ENCODE peak calls at places on chromosomes 11 and 22, in four cellular contexts. P is HepG2, A is H1, G is GM12878. W is an unnamed sample.

GRCh38 chr11:68297812-68298658 is 14.4 kb upstream of the LRP5 start:
- DNase-seq in P (peak), A (peak), G (no peak), W (peak)

GRCh38 chr11:121930004-121930965 is 185.7 kb downstream of the BLID start:
- DNase-seq in P (no peak), A (no peak), G (peak), W (no peak)

GRCh38 chr11:69199583-69200295 is 44.0 kb downstream of the SMIM38 start:
- DNase-seq in P (no peak), A (no peak), G (no peak), W (no peak)

GRCh38 chr22:48181168-48181955 is 1418.9 kb downstream of the TBC1D22A start:
- DNase-seq in P (no peak), A (no peak), G (no peak), W (no peak)

GRCh38 chr11:35109827-35110226 is 29.1 kb upstream of the CD44 start:
- DNase-seq in P (no peak), A (no peak), G (no peak), W (no peak)

GRCh38 chr22:47883757-47884156 is 1121.3 kb downstream of the TBC1D22A start:
- DNase-seq in P (no peak), A (no peak), G (no peak), W (no peak)

GRCh38 chr11:34825670-34826383 is 90.4 kb downstream of the APIP start:
- DNase-seq in P (peak), A (no peak), G (no peak), W (peak)

GRCh38 chr11:123753110-123753509 is 1.2 kb downstream of the OR6X1 start:
- DNase-seq in P (no peak), A (no peak), G (no peak), W (no peak)

GRCh38 chr11:125070699-125071254 is 7.7 kb downstream of the SLC37A2 start:
- DNase-seq in P (peak), A (no peak), G (peak), W (peak)

GRCh38 chr11:20493340-20493739 is 105.8 kb downstream of the PRMT3 start:
- DNase-seq in P (no peak), A (no peak), G (no peak), W (peak)

GRCh38 chr11:102050927-102051575 is 3.8 kb downstream of the CFAP300 start:
- DNase-seq in P (no peak), A (no peak), G (no peak), W (no peak)

GRCh38 chr22:24953294-24954113 is 988 bp downstream of the KIAA1671 start:
- DNase-seq in P (peak), A (no peak), G (no peak), W (no peak)

GRCh38 chr11:128653828-128654231 is 40.0 kb upstream of the FLI1 start:
- DNase-seq in P (no peak), A (no peak), G (no peak), W (no peak)

GRCh38 chr11:16923987-16924386 is 90.2 kb downstream of the PLEKHA7 start:
- DNase-seq in P (no peak), A (no peak), G (no peak), W (peak)

GRCh38 chr11:35792148-35792845 is 129.7 kb downstream of the TRIM44 start:
- DNase-seq in P (no peak), A (no peak), G (no peak), W (no peak)

GRCh38 chr11:119421941-119422504 is 949 bp downstream of the THY1 start:
- DNase-seq in P (no peak), A (no peak), G (no peak), W (no peak)

GRCh38 chr11:133681901-133682300 is 149.6 kb upstream of the OPCML start:
- DNase-seq in P (no peak), A (no peak), G (no peak), W (no peak)

GRCh38 chr22:27135582-27135981 is 478.2 kb downstream of the MIAT start:
- DNase-seq in P (peak), A (no peak), G (no peak), W (no peak)

GRCh38 chr22:27175444-27175843 is 518.1 kb downstream of the MIAT start:
- DNase-seq in P (no peak), A (no peak), G (no peak), W (no peak)

GRCh38 chr11:27158763-27159679 is 118.4 kb downstream of the BBOX1 start:
- DNase-seq in P (peak), A (peak), G (no peak), W (peak)

GRCh38 chr11:46686886-46687810 is 13.3 kb downstream of the ARHGAP1 start:
- DNase-seq in P (no peak), A (no peak), G (no peak), W (no peak)

GRCh38 chr11:123111465-123111864 is 49.5 kb upstream of the HSPA8 start:
- DNase-seq in P (peak), A (no peak), G (no peak), W (peak)

GRCh38 chr11:7906481-7906880 is 24.6 kb downstream of the OR10A6 start:
- DNase-seq in P (no peak), A (no peak), G (no peak), W (no peak)

GRCh38 chr11:74675761-74676160 is 55.5 kb downstream of the CHRDL2 start:
- DNase-seq in P (no peak), A (no peak), G (no peak), W (no peak)

GRCh38 chr11:74678041-74678440 is 53.2 kb downstream of the CHRDL2 start:
- DNase-seq in P (no peak), A (no peak), G (no peak), W (no peak)

GRCh38 chr11:74677131-74677530 is 54.1 kb downstream of the CHRDL2 start:
- DNase-seq in P (no peak), A (no peak), G (no peak), W (no peak)

GRCh38 chr11:74678591-74679512 is 52.4 kb downstream of the CHRDL2 start:
- DNase-seq in P (no peak), A (no peak), G (no peak), W (peak)

DNA sequence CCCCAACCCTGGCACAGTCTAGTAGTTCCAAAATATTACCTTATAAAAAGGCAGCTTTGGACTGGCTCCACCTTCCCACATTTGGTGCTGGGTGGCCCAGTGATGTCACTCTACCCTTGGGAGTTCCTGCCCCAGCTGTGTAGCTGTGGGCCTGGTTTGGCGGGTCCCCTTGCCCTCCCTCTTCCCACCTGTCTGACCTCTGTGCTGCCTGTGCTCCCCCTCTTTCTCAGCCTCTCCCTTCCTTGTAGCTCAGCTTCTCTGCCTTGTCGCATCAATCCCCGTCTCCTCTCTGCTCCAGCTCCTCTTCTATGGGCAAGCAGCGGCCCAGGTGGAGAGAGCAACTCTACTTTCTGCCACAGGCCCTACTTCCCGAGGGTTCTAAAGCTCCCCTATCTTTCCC is 54.6 kb downstream of the CHRDL2 start:
- DNase-seq in P (no peak), A (no peak), G (no peak), W (no peak)
- TF ChIP-seq BRCA1 in P (no peak), A (no peak), G (no peak), W (no peak)

DNA sequence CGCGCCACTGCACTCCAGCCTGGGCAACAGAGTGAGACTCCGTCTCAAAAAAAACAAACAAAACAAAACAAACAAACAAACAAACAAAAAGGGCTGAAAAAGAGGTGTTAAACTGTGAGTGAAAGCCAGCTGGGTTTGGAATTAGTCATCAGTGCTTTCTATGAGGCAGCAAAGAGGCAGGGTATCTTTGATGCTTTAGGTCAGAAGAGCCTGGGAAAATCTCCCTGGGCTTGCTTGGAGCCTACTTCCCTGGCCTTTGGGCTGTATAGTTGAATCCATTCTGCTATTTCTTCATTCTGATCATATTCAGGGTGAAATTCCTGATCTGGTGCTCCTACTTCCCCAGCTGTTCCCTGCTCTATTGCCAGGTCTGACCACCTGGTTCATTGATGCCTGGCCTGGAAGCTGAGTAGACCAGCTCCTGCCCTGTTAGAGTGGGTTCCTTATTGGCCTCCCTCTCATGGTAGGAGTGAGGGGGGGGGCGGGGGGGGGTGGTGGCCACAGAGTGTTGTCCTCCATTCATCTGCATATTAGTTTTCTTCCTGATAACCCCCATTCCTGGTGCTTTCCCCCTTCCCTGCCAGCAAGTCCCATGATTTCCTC is 65.6 kb downstream of the INSC start:
- DNase-seq in P (no peak), A (no peak), G (no peak), W (no peak)
- TF ChIP-seq BRCA1 in P (no peak), A (no peak), G (no peak), W (no peak)

DNA sequence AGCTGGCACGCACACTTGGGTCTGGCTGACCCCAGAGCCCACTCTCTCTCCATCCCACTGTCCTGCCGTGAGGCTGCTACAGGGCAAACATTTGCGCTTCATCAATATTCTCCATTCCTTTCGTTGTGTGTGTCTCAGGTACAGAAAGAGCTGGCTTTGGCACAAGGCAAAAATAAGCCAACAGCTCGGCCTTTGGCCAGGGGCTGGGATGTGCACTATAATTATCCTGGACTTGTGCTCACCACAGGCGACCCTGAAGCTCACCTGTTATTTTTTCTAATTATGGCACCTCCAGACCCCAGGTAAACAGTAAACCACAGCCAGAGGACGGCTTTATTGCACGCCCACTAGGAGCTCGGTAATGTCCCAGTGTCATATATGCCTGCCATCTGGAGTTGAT is 10.9 kb downstream of the ZMAT5 start:
- DNase-seq in P (no peak), A (no peak), G (no peak), W (no peak)
- TF ChIP-seq BRCA1 in P (no peak), A (no peak), G (no peak), W (no peak)

DNA sequence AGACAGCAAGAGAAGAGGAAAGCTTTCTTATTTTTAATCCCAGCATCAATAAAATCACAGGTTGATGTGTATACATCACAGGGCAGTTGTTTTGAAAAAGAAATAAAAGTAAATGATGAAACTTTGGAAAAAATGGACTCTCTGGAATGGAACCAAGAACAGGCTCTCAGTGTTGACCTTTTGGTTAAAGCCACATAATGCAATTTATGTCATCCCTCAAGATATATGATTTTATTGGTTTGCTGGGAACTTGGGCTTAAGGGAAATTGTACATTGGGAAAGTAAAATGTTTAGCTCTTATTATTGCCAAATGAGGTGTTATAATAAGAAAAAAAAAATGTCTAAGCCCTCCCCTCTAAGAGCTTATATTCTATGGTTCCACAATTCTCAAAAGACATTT is 139.8 kb upstream of the MTNR1B start:
- DNase-seq in P (no peak), A (no peak), G (no peak), W (no peak)
- TF ChIP-seq BRCA1 in P (no peak), A (no peak), G (no peak), W (no peak)

GRCh38 chr22:50739279-50739691 is 1.3 kb downstream of the ACR start:
- DNase-seq in P (no peak), A (no peak), G (no peak), W (no peak)

GRCh38 chr22:50738649-50739227 is 734 bp downstream of the ACR start:
- DNase-seq in P (no peak), A (no peak), G (no peak), W (no peak)

GRCh38 chr22:50739894-50740293 is 1.9 kb downstream of the ACR start:
- DNase-seq in P (no peak), A (no peak), G (no peak), W (no peak)

GRCh38 chr22:50735739-50736030 is 2.3 kb upstream of the ACR start:
- DNase-seq in P (no peak), A (no peak), G (no peak), W (no peak)

DNA sequence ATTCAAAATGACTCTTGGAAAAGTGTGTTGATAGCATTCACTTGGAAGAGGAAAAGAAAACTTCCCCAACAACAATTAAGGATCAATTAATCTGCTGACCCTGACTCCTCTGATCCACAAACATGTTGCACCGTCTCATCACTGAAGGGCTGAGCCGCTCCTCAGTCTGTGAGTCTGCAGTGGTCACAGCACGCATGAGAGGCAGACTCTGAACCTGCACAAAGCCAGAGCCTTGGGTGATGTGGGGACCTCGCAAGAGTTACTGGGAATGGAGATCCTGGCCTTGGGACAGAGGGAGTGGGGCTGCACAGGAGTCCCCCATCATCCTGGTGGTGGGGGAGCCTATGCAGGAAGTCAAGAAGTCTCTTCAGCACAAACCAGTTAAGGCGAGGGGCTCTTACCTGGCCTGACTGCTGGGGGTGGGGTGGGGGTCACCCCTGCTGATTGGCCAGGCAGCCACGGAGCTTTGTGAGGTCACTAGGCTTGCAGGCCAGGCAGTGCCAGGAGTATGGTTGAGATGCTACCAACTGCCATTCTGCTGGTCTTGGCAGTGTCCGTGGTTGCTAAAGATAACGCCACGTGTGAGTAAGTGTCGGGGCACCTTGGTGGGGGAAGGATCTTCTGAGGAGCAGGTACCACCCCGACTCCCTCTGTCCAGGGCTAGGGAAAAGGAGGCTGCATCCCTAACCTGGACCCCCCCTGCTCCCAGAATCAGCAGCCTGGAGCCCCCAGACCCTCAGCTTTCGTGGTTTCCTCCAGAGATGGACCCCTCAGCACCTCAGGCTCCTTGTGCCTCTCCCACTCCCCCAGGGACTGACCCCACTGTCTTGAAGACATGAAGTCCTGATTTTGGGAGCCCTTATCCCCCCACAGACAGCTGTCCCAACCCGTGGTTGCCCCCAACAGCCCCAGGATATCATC is at the start of gene ACR:
- DNase-seq in P (no peak), A (no peak), G (no peak), W (no peak)
- TF ChIP-seq BRCA1 in P (no peak), A (no peak), G (no peak), W (no peak)

DNA sequence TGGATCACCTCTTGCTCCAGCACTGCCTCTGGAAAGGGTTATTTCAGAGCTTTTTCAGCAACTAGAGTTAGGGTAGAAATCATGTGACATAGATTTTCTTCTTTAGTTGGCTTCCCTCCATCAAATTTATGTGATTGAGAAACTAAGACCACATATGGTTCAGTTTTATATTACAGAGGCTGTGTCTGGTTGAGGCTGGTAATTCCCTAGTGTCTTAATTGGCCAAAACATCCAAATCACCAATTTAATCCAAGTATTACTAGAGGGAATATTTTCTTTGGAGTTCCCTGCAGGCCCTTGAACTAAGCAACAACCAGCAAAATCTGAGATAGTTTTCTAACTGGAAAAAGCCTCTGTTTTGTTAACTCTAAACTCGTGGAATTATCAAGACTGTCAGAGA is 136.3 kb downstream of the ARHGAP42 start:
- DNase-seq in P (no peak), A (no peak), G (no peak), W (no peak)
- TF ChIP-seq BRCA1 in P (no peak), A (no peak), G (no peak), W (no peak)

DNA sequence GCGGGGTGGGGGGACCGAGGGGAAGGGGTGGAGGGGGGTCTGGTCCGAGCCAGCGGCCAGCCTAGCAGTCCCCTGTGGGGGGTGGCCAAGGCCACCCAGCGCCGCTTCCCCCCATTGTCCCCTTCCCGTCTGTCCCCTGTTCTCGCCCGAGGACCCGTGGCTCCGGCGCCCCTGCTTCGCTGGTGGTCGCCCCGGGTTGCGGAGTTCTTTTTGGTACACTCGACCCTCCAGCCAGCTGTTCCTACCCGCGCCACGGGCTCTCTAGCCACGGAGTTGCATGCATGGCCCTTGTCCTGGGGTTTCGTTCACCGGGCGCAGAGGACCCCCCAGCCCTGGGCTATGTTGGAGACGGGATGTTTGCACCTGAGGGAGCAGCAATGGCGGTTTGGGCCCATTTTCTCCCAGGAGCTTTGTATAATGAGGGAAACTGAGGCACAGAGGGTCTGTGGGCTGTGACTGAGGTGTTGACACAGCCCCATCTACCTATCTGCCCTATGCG is 489 bp downstream of the RNF214 start:
- DNase-seq in P (no peak), A (no peak), G (no peak), W (peak)
- TF ChIP-seq BRCA1 in P (no peak), A (no peak), G (no peak), W (no peak)

DNA sequence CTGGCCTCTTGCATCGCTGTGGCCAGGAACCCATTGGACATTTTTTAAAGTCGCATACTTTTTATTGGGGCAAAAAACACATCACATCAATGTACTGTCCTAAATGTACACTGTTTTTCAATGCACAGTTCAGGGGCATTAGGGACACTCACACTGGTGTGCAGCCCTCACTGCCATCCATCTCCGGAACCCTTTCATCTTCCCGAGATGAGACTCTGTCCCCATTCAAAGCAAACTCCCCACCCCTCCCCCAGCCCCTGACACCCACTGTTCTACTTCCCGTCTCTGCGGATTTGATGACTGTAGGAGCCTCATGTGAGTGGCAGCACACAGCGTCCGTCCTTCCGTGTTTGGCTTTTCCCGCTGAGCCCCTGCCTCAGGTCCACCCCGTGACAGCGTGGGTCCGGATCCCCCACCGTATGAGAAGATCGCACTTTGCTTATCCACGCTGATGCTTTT is 41.8 kb upstream of the TH start:
- DNase-seq in P (peak), A (no peak), G (no peak), W (no peak)
- TF ChIP-seq BRCA1 in P (no peak), A (no peak), G (no peak), W (no peak)

DNA sequence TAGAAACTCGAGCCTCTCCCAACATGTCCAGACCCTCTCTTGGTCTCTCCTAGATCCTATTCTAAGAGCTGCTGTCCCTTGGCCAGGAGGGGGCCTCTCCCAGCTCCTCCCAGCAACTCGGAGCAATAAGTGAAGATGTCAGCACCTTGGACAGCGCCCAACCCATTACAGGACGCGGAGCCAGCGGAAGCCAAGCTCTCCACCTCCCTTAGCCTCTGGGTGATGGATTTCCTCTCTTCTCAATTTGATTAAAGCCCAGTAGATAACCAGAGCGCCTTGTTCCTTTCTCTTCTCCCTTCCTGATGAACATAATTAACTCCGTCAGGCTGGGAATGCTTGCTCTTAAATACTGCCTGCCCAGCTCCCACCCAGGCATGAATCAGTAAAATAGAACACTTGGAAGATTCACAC is 26.2 kb upstream of the TPBGL start:
- DNase-seq in P (peak), A (peak), G (peak), W (peak)
- TF ChIP-seq BRCA1 in P (peak), A (no peak), G (no peak), W (no peak)

W was measured in K562.